ENCODE peak calls at places on chromosomes 2 and 18, in seven cellular contexts. J is stomach, Z is AG09319, K is brain microvascular endothelial cell, S is foreskin keratinocyte, W is heart right ventricle, R is fibroblast of pulmonary artery. C is an unnamed sample.

GRCh38 chr2:184628051-184628450 is 29.7 kb downstream of the ZNF804A start:
- DNase-seq in J (no peak), Z (no peak), K (no peak), S (no peak), R (no peak), W (no peak), C (no peak)

GRCh38 chr2:96687711-96688640 is 45.4 kb downstream of the FER1L5 start:
- DNase-seq in Z (no peak), W (no peak), J (no peak), K (no peak), S (no peak), R (no peak), C (no peak)

GRCh38 chr2:120313695-120314615 is 32.0 kb upstream of the INHBB start:
- DNase-seq in J (no peak), Z (no peak), S (no peak), K (no peak), R (no peak), W (no peak), C (no peak)

GRCh38 chr18:12287684-12288405 is 20.2 kb upstream of the TUBB6 start:
- DNase-seq in S (peak), K (peak), Z (peak), W (peak), R (peak), J (peak), C (peak)

GRCh38 chr2:78431241-78431640 is 594.3 kb upstream of the REG3G start:
- DNase-seq in K (no peak), R (no peak), W (no peak), J (no peak), S (no peak), Z (no peak), C (peak)

GRCh38 chr2:173661586-173661985 is 303.6 kb downstream of the SP3 start:
- DNase-seq in J (no peak), W (no peak), K (no peak), S (no peak), R (no peak), Z (no peak), C (no peak)

GRCh38 chr18:21799706-21800105 is 59.1 kb downstream of the MIB1 start:
- DNase-seq in S (no peak), J (no peak), R (no peak), Z (no peak), W (no peak), K (no peak), C (no peak)

GRCh38 chr2:129903586-129904425 is 75.7 kb upstream of the RAB6C start:
- DNase-seq in J (peak), S (no peak), W (no peak), K (no peak), R (no peak), Z (no peak), C (peak)

GRCh38 chr2:191892391-191892790 is 45.5 kb upstream of the CAVIN2 start:
- DNase-seq in R (peak), W (no peak), K (peak), J (no peak), S (peak), Z (peak), C (peak)

GRCh38 chr2:30433902-30434301 is 13.1 kb upstream of the LCLAT1 start:
- DNase-seq in J (no peak), Z (no peak), K (peak), W (no peak), R (peak), S (no peak), C (no peak)

GRCh38 chr2:231933916-231934401 is 7.8 kb upstream of the NPPC start:
- DNase-seq in R (no peak), S (no peak), Z (no peak), J (peak), K (no peak), W (peak), C (no peak)

GRCh38 chr2:61493523-61493942 is 22.6 kb upstream of the USP34 start:
- DNase-seq in K (peak), Z (no peak), S (no peak), W (no peak), J (no peak), R (peak), C (peak)

GRCh38 chr2:37453024-37453423 is 108.6 kb downstream of the QPCT start:
- DNase-seq in Z (no peak), K (no peak), S (no peak), W (no peak), R (no peak), J (no peak), C (no peak)

GRCh38 chr2:203441463-203441862 is 93.6 kb downstream of the RAPH1 start:
- DNase-seq in J (no peak), R (no peak), S (no peak), Z (no peak), K (no peak), W (no peak), C (no peak)

GRCh38 chr2:235003096-235003775 is 51.4 kb downstream of the SH3BP4 start:
- DNase-seq in Z (no peak), J (no peak), S (no peak), W (no peak), R (no peak), K (no peak), C (no peak)

GRCh38 chr2:121375621-121376159 is 90.7 kb upstream of the TFCP2L1 start:
- DNase-seq in R (peak), W (no peak), S (no peak), Z (no peak), K (peak), J (no peak), C (no peak)

GRCh38 chr18:47729356-47729755 is 201.1 kb downstream of the SMAD2 start:
- DNase-seq in W (no peak), S (no peak), R (no peak), J (no peak), Z (no peak), K (no peak), C (no peak)

GRCh38 chr2:177235855-177236437 is 23.4 kb downstream of the HNRNPA3 start:
- DNase-seq in W (no peak), K (no peak), Z (no peak), S (no peak), J (no peak), R (no peak), C (no peak)

GRCh38 chr2:44137872-44138551 is 30.7 kb upstream of the PPM1B start:
- DNase-seq in K (no peak), J (no peak), Z (no peak), S (no peak), W (no peak), R (peak), C (no peak)

GRCh38 chr18:63741769-63742168 is 33.4 kb upstream of the SERPINB7 start:
- DNase-seq in R (peak), S (peak), W (no peak), K (peak), Z (no peak), J (no peak), C (peak)
- TF ChIP-seq CTCF in R (peak), S (peak), W (no peak), K (peak), Z (peak), J (no peak), C (peak)

GRCh38 chr2:157105372-157105771 is 152.1 kb upstream of the GALNT5 start:
- DNase-seq in Z (no peak), W (no peak), J (no peak), R (no peak), K (no peak), S (no peak), C (no peak)

GRCh38 chr2:157106950-157107349 is 150.6 kb upstream of the GALNT5 start:
- DNase-seq in J (no peak), K (no peak), R (no peak), W (no peak), Z (no peak), S (no peak), C (no peak)

GRCh38 chr2:157107877-157108276 is 149.6 kb upstream of the GALNT5 start:
- DNase-seq in W (no peak), R (peak), S (peak), Z (no peak), K (peak), J (no peak), C (peak)

DNA sequence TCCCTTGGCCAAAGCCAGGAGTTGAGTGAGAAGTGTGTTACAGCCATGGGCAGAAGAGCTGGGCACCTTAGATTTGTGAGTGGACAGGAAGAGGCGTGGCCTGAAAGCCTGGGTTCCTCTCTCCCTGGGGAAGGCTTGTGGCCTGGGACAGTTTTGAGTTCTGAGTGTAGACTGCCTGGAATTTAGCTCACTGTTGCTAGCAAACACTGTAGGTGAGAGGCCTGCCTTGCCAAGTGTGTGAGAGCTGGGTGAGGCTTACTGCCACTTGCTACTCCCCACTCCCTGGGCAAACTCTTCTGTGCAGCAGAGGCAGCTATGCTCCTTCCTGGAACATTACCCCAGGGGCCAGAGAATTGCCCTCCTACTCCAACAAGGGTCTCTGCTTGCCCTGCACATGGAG is 150.0 kb upstream of the GALNT5 start:
- DNase-seq in K (no peak), R (no peak), Z (no peak), S (peak), W (no peak), J (no peak), C (peak)
- TF ChIP-seq CTCF in K (no peak), R (no peak), Z (no peak), S (no peak), W (no peak), J (no peak), C (no peak)

DNA sequence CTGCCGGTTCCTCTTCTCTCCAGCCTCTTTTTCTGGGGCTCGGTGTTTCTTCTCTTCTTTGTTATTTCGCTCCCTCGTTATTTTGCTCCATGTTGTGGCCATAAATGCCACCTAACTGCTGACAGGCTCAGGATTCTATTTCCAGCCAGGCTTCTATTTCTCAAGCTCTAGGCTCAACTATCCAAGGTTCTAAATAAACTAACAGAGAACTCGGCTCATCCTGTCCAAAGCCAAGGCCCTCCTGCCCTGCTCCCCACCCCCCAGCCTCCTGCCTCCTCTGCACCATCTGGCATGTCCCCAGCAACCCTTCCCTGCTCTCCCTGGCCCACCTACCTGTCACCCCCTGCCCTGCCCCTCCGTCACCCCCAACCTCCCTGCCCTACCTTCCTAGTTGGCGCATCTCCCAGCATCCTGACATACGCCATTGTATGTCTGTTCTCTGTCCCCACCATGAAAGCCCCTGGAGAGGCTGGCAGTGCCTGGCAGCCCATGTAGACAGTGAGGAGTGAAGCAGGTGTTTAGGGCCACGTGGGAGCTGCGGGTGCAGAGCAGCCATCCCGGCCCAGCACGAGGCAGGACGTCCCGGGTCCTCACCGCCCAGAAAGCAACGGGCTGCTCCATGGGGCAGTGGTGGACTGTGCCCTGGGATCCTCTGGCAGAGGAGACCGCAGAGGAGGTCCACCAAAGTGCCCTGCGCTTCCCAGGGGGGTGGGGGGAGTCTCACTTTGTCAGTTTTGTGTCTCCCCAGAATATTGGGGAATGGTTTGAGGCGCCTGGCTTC is 186.9 kb downstream of the TWIST2 start:
- DNase-seq in J (no peak), W (no peak), S (no peak), Z (no peak), R (no peak), K (no peak), C (no peak)
- TF ChIP-seq CTCF in J (no peak), W (no peak), S (no peak), Z (no peak), R (no peak), K (no peak), C (no peak)

GRCh38 chr2:181954538-181954883 is 31.1 kb upstream of the PPP1R1C start:
- DNase-seq in K (no peak), R (no peak), J (no peak), S (no peak), W (no peak), Z (no peak), C (no peak)
- TF ChIP-seq CTCF in K (no peak), R (no peak), J (no peak), S (no peak), W (no peak), Z (no peak), C (no peak)

GRCh38 chr2:112579280-112579679 is 5.1 kb upstream of the CHCHD5 start:
- DNase-seq in W (no peak), K (peak), S (peak), J (no peak), R (peak), Z (peak), C (peak)
- TF ChIP-seq CTCF in W (no peak), K (peak), S (peak), J (no peak), R (no peak), Z (no peak), C (no peak)

GRCh38 chr2:180847073-180847472 is 133.3 kb upstream of the UBE2E3 start:
- DNase-seq in J (no peak), R (no peak), K (no peak), W (no peak), S (no peak), Z (no peak), C (no peak)
- TF ChIP-seq CTCF in J (no peak), R (no peak), K (no peak), W (no peak), S (no peak), Z (no peak), C (no peak)

DNA sequence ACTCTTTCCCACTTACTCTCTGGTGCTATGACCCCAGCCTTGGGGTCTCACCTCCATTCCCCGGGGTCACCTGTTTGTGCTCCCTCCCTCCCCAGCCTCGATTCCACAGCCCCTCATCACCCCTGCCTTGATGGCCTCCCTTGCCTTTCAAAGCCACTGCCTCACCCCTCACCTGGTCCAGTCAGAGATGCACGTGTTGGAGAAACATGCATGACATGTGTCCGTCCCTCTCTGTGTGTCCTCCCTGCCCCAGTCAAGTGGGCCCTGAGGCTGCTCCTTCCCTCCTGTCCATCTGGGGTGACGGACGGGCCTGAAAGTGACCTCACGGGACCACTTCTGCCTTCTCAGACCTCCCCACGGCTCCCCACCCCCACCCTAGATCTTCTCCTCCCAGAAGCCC is 82.3 kb upstream of the TWIST2 start:
- DNase-seq in S (no peak), Z (no peak), W (no peak), R (no peak), J (no peak), K (no peak), C (no peak)
- TF ChIP-seq CTCF in S (no peak), Z (no peak), W (no peak), R (no peak), J (no peak), K (no peak), C (no peak)

C was measured in MCF 10A.